ENCODE peak calls at places on chromosomes 3 and 15, in ten cellular contexts. One of them, this sample, is unnamed.

GRCh38 chr15:36053746-36054145 is 507.8 kb upstream of the DPH6 start:
- DNase-seq in spleen: no peak
- DNase-seq in sigmoid colon: no peak
- DNase-seq in stomach: no peak
- DNase-seq in transverse colon: no peak
- DNase-seq in H1: no peak
- DNase-seq in upper lobe of left lung: no peak
- DNase-seq in HL-60: no peak
- DNase-seq in endothelial cell of umbilical vein: no peak
- DNase-seq in suprapubic skin: no peak
- DNase-seq in this sample: no peak

GRCh38 chr15:61750271-61751084 is 309.8 kb downstream of the VPS13C start:
- DNase-seq in spleen: no peak
- DNase-seq in sigmoid colon: no peak
- DNase-seq in stomach: peak; percentile 50
- DNase-seq in transverse colon: peak; percentile 51
- DNase-seq in H1: no peak
- DNase-seq in upper lobe of left lung: peak; percentile 37
- DNase-seq in HL-60: no peak
- DNase-seq in endothelial cell of umbilical vein: no peak
- DNase-seq in suprapubic skin: no peak
- DNase-seq in this sample: no peak

GRCh38 chr3:193693774-193694173 is 100.8 kb downstream of the OPA1 start:
- DNase-seq in spleen: no peak
- DNase-seq in sigmoid colon: no peak
- DNase-seq in stomach: no peak
- DNase-seq in transverse colon: no peak
- DNase-seq in H1: no peak
- DNase-seq in upper lobe of left lung: no peak
- DNase-seq in HL-60: peak; percentile 15
- DNase-seq in endothelial cell of umbilical vein: no peak
- DNase-seq in suprapubic skin: no peak
- DNase-seq in this sample: no peak

GRCh38 chr3:195817578-195818135 is 5.9 kb upstream of the MUC4 start:
- DNase-seq in spleen: peak; percentile 35
- DNase-seq in sigmoid colon: no peak
- DNase-seq in stomach: no peak
- DNase-seq in transverse colon: no peak
- DNase-seq in H1: no peak
- DNase-seq in upper lobe of left lung: no peak
- DNase-seq in HL-60: no peak
- DNase-seq in endothelial cell of umbilical vein: no peak
- DNase-seq in suprapubic skin: no peak
- DNase-seq in this sample: no peak

GRCh38 chr3:142931222-142931621 is 32.3 kb downstream of the PAQR9 start:
- DNase-seq in spleen: peak; percentile 79
- DNase-seq in sigmoid colon: no peak
- DNase-seq in stomach: no peak
- DNase-seq in transverse colon: peak; percentile 14
- DNase-seq in H1: peak; percentile 60
- DNase-seq in upper lobe of left lung: no peak
- DNase-seq in HL-60: no peak
- DNase-seq in endothelial cell of umbilical vein: no peak
- DNase-seq in suprapubic skin: no peak
- DNase-seq in this sample: peak; percentile 89

GRCh38 chr3:20574746-20575145 is 388.7 kb upstream of the SGO1 start:
- DNase-seq in spleen: no peak
- DNase-seq in sigmoid colon: no peak
- DNase-seq in stomach: no peak
- DNase-seq in transverse colon: no peak
- DNase-seq in H1: no peak
- DNase-seq in upper lobe of left lung: no peak
- DNase-seq in HL-60: no peak
- DNase-seq in endothelial cell of umbilical vein: peak; percentile 51
- DNase-seq in suprapubic skin: no peak
- DNase-seq in this sample: no peak

GRCh38 chr3:71210257-71211002 is 373.1 kb downstream of the FOXP1 start:
- DNase-seq in spleen: no peak
- DNase-seq in sigmoid colon: peak; percentile 88
- DNase-seq in stomach: peak; percentile 35
- DNase-seq in transverse colon: peak; percentile 39
- DNase-seq in H1: no peak
- DNase-seq in upper lobe of left lung: no peak
- DNase-seq in HL-60: peak; percentile 51
- DNase-seq in endothelial cell of umbilical vein: no peak
- DNase-seq in suprapubic skin: peak; percentile 74
- DNase-seq in this sample: no peak

GRCh38 chr15:23035964-23036566 is 3.3 kb downstream of the TUBGCP5 start:
- DNase-seq in spleen: no peak
- DNase-seq in sigmoid colon: no peak
- DNase-seq in stomach: peak; percentile 36
- DNase-seq in transverse colon: peak; percentile 29
- DNase-seq in H1: peak; percentile 86
- DNase-seq in upper lobe of left lung: no peak
- DNase-seq in HL-60: peak; percentile 50
- DNase-seq in endothelial cell of umbilical vein: peak; percentile 46
- DNase-seq in suprapubic skin: no peak
- DNase-seq in this sample: no peak

GRCh38 chr3:127613406-127613805 is 15.2 kb downstream of the MCM2 start:
- DNase-seq in spleen: no peak
- DNase-seq in sigmoid colon: no peak
- DNase-seq in stomach: peak; percentile 56
- DNase-seq in transverse colon: no peak
- DNase-seq in H1: no peak
- DNase-seq in upper lobe of left lung: no peak
- DNase-seq in HL-60: no peak
- DNase-seq in endothelial cell of umbilical vein: no peak
- DNase-seq in suprapubic skin: no peak
- DNase-seq in this sample: no peak

GRCh38 chr3:81974754-81975153 is 213.3 kb upstream of the GBE1 start:
- DNase-seq in spleen: no peak
- DNase-seq in sigmoid colon: no peak
- DNase-seq in stomach: no peak
- DNase-seq in transverse colon: no peak
- DNase-seq in H1: no peak
- DNase-seq in upper lobe of left lung: no peak
- DNase-seq in HL-60: no peak
- DNase-seq in endothelial cell of umbilical vein: no peak
- DNase-seq in suprapubic skin: no peak
- DNase-seq in this sample: no peak

GRCh38 chr3:188595890-188596376 is 442.0 kb downstream of the LPP start:
- DNase-seq in spleen: no peak
- DNase-seq in sigmoid colon: no peak
- DNase-seq in stomach: no peak
- DNase-seq in transverse colon: no peak
- DNase-seq in H1: no peak
- DNase-seq in upper lobe of left lung: no peak
- DNase-seq in HL-60: no peak
- DNase-seq in endothelial cell of umbilical vein: no peak
- DNase-seq in suprapubic skin: no peak
- DNase-seq in this sample: no peak

GRCh38 chr15:91258436-91258779 is 158.4 kb downstream of the SV2B start:
- DNase-seq in spleen: no peak
- DNase-seq in sigmoid colon: no peak
- DNase-seq in stomach: no peak
- DNase-seq in transverse colon: no peak
- DNase-seq in H1: no peak
- DNase-seq in upper lobe of left lung: no peak
- DNase-seq in HL-60: peak; percentile 73
- DNase-seq in endothelial cell of umbilical vein: no peak
- DNase-seq in suprapubic skin: no peak
- DNase-seq in this sample: no peak
- TF ChIP-seq CTCF in spleen: no peak
- TF ChIP-seq CTCF in sigmoid colon: no peak
- TF ChIP-seq CTCF in stomach: no peak
- TF ChIP-seq CTCF in transverse colon: no peak
- TF ChIP-seq CTCF in H1: peak; percentile 49
- TF ChIP-seq CTCF in upper lobe of left lung: no peak
- TF ChIP-seq CTCF in HL-60: peak; percentile 40
- TF ChIP-seq CTCF in endothelial cell of umbilical vein: no peak
- TF ChIP-seq CTCF in suprapubic skin: no peak
- TF ChIP-seq CTCF in this sample: no peak

GRCh38 chr3:141239551-141240281 is 8.1 kb downstream of the PXYLP1 start:
- DNase-seq in spleen: no peak
- DNase-seq in sigmoid colon: no peak
- DNase-seq in stomach: no peak
- DNase-seq in transverse colon: no peak
- DNase-seq in H1: no peak
- DNase-seq in upper lobe of left lung: no peak
- DNase-seq in HL-60: no peak
- DNase-seq in endothelial cell of umbilical vein: no peak
- DNase-seq in suprapubic skin: no peak
- DNase-seq in this sample: peak; percentile 78

GRCh38 chr3:141235661-141236171 is 4.1 kb downstream of the PXYLP1 start:
- DNase-seq in spleen: no peak
- DNase-seq in sigmoid colon: no peak
- DNase-seq in stomach: no peak
- DNase-seq in transverse colon: peak; percentile 39
- DNase-seq in H1: no peak
- DNase-seq in upper lobe of left lung: no peak
- DNase-seq in HL-60: no peak
- DNase-seq in endothelial cell of umbilical vein: no peak
- DNase-seq in suprapubic skin: no peak
- DNase-seq in this sample: peak; percentile 82

GRCh38 chr3:141240290-141241247 is 8.9 kb downstream of the PXYLP1 start:
- DNase-seq in spleen: no peak
- DNase-seq in sigmoid colon: no peak
- DNase-seq in stomach: no peak
- DNase-seq in transverse colon: no peak
- DNase-seq in H1: no peak
- DNase-seq in upper lobe of left lung: no peak
- DNase-seq in HL-60: no peak
- DNase-seq in endothelial cell of umbilical vein: no peak
- DNase-seq in suprapubic skin: no peak
- DNase-seq in this sample: peak; percentile 77

GRCh38 chr3:141236351-141236750 is 4.7 kb downstream of the PXYLP1 start:
- DNase-seq in spleen: no peak
- DNase-seq in sigmoid colon: no peak
- DNase-seq in stomach: no peak
- DNase-seq in transverse colon: no peak
- DNase-seq in H1: no peak
- DNase-seq in upper lobe of left lung: no peak
- DNase-seq in HL-60: no peak
- DNase-seq in endothelial cell of umbilical vein: no peak
- DNase-seq in suprapubic skin: no peak
- DNase-seq in this sample: no peak

GRCh38 chr3:141237701-141238521 is 6.3 kb downstream of the PXYLP1 start:
- DNase-seq in spleen: no peak
- DNase-seq in sigmoid colon: no peak
- DNase-seq in stomach: peak; percentile 87
- DNase-seq in transverse colon: no peak
- DNase-seq in H1: no peak
- DNase-seq in upper lobe of left lung: peak; percentile 85
- DNase-seq in HL-60: no peak
- DNase-seq in endothelial cell of umbilical vein: no peak
- DNase-seq in suprapubic skin: no peak
- DNase-seq in this sample: peak; percentile 92
- TF ChIP-seq POLR2AphosphoS5 in spleen: no peak
- TF ChIP-seq POLR2AphosphoS5 in sigmoid colon: no peak
- TF ChIP-seq POLR2AphosphoS5 in stomach: no peak
- TF ChIP-seq POLR2AphosphoS5 in transverse colon: no peak
- TF ChIP-seq POLR2AphosphoS5 in H1: no peak
- TF ChIP-seq POLR2AphosphoS5 in upper lobe of left lung: no peak
- TF ChIP-seq POLR2AphosphoS5 in HL-60: no peak
- TF ChIP-seq POLR2AphosphoS5 in endothelial cell of umbilical vein: no peak
- TF ChIP-seq POLR2AphosphoS5 in suprapubic skin: no peak
- TF ChIP-seq POLR2AphosphoS5 in this sample: peak; percentile 18

GRCh38 chr3:68958932-68959331 is 26.6 kb upstream of the TAFA4 start:
- DNase-seq in spleen: no peak
- DNase-seq in sigmoid colon: no peak
- DNase-seq in stomach: no peak
- DNase-seq in transverse colon: no peak
- DNase-seq in H1: no peak
- DNase-seq in upper lobe of left lung: no peak
- DNase-seq in HL-60: no peak
- DNase-seq in endothelial cell of umbilical vein: no peak
- DNase-seq in suprapubic skin: no peak
- DNase-seq in this sample: no peak

GRCh38 chr3:68957895-68958294 is 25.5 kb upstream of the TAFA4 start:
- DNase-seq in spleen: no peak
- DNase-seq in sigmoid colon: no peak
- DNase-seq in stomach: no peak
- DNase-seq in transverse colon: no peak
- DNase-seq in H1: no peak
- DNase-seq in upper lobe of left lung: no peak
- DNase-seq in HL-60: no peak
- DNase-seq in endothelial cell of umbilical vein: no peak
- DNase-seq in suprapubic skin: no peak
- DNase-seq in this sample: no peak

GRCh38 chr3:68953781-68954444 is 21.6 kb upstream of the TAFA4 start:
- DNase-seq in spleen: no peak
- DNase-seq in sigmoid colon: no peak
- DNase-seq in stomach: no peak
- DNase-seq in transverse colon: no peak
- DNase-seq in H1: no peak
- DNase-seq in upper lobe of left lung: no peak
- DNase-seq in HL-60: no peak
- DNase-seq in endothelial cell of umbilical vein: no peak
- DNase-seq in suprapubic skin: no peak
- DNase-seq in this sample: no peak
- TF ChIP-seq CTCF in spleen: no peak
- TF ChIP-seq CTCF in sigmoid colon: no peak
- TF ChIP-seq CTCF in stomach: no peak
- TF ChIP-seq CTCF in transverse colon: no peak
- TF ChIP-seq CTCF in H1: no peak
- TF ChIP-seq CTCF in upper lobe of left lung: no peak
- TF ChIP-seq CTCF in HL-60: no peak
- TF ChIP-seq CTCF in endothelial cell of umbilical vein: no peak
- TF ChIP-seq CTCF in suprapubic skin: no peak
- TF ChIP-seq CTCF in this sample: no peak

GRCh38 chr3:49005998-49006397 is 1.2 kb upstream of the WDR6 start:
- DNase-seq in spleen: no peak
- DNase-seq in sigmoid colon: peak; percentile 68
- DNase-seq in stomach: no peak
- DNase-seq in transverse colon: no peak
- DNase-seq in H1: no peak
- DNase-seq in upper lobe of left lung: no peak
- DNase-seq in HL-60: no peak
- DNase-seq in endothelial cell of umbilical vein: no peak
- DNase-seq in suprapubic skin: no peak
- DNase-seq in this sample: no peak

GRCh38 chr3:49009391-49009790 is 2.2 kb downstream of the WDR6 start:
- DNase-seq in spleen: no peak
- DNase-seq in sigmoid colon: no peak
- DNase-seq in stomach: no peak
- DNase-seq in transverse colon: no peak
- DNase-seq in H1: no peak
- DNase-seq in upper lobe of left lung: no peak
- DNase-seq in HL-60: no peak
- DNase-seq in endothelial cell of umbilical vein: no peak
- DNase-seq in suprapubic skin: no peak
- DNase-seq in this sample: no peak

GRCh38 chr3:49007068-49007770 is at the start of gene WDR6:
- DNase-seq in spleen: peak; percentile 99
- DNase-seq in sigmoid colon: peak; percentile 99
- DNase-seq in stomach: peak; percentile 99
- DNase-seq in transverse colon: peak; percentile 98
- DNase-seq in H1: peak; percentile 96
- DNase-seq in upper lobe of left lung: peak; percentile 98
- DNase-seq in HL-60: peak; percentile 97
- DNase-seq in endothelial cell of umbilical vein: peak; percentile 98
- DNase-seq in suprapubic skin: peak; percentile 98
- DNase-seq in this sample: peak; percentile 99

GRCh38 chr3:49006591-49007067 is 562 bp upstream of the WDR6 start:
- DNase-seq in spleen: no peak
- DNase-seq in sigmoid colon: peak; percentile 85
- DNase-seq in stomach: no peak
- DNase-seq in transverse colon: peak; percentile 43
- DNase-seq in H1: no peak
- DNase-seq in upper lobe of left lung: peak; percentile 88
- DNase-seq in HL-60: no peak
- DNase-seq in endothelial cell of umbilical vein: peak; percentile 51
- DNase-seq in suprapubic skin: peak; percentile 82
- DNase-seq in this sample: no peak

GRCh38 chr3:49007771-49008528 is 759 bp downstream of the WDR6 start:
- DNase-seq in spleen: peak; percentile 97
- DNase-seq in sigmoid colon: peak; percentile 97
- DNase-seq in stomach: peak; percentile 88
- DNase-seq in transverse colon: peak; percentile 95
- DNase-seq in H1: peak; percentile 96
- DNase-seq in upper lobe of left lung: peak; percentile 96
- DNase-seq in HL-60: peak; percentile 77
- DNase-seq in endothelial cell of umbilical vein: peak; percentile 75
- DNase-seq in suprapubic skin: peak; percentile 96
- DNase-seq in this sample: peak; percentile 96
- TF ChIP-seq POLR2AphosphoS5 in spleen: no peak
- TF ChIP-seq POLR2AphosphoS5 in sigmoid colon: peak; percentile 4
- TF ChIP-seq POLR2AphosphoS5 in stomach: no peak
- TF ChIP-seq POLR2AphosphoS5 in transverse colon: no peak
- TF ChIP-seq POLR2AphosphoS5 in H1: peak; percentile 17
- TF ChIP-seq POLR2AphosphoS5 in upper lobe of left lung: no peak
- TF ChIP-seq POLR2AphosphoS5 in HL-60: no peak
- TF ChIP-seq POLR2AphosphoS5 in endothelial cell of umbilical vein: peak; percentile 1
- TF ChIP-seq POLR2AphosphoS5 in suprapubic skin: no peak
- TF ChIP-seq POLR2AphosphoS5 in this sample: no peak

This sample was measured in esophagus muscularis mucosa.